ENCODE peak calls at places on chromosomes 11 and 22, in five cellular contexts. One of them, this sample, is unnamed.

GRCh38 chr22:43474161-43475101 is 62.6 kb downstream of the MPPED1 start:
- DNase-seq in bronchial epithelial cell: no peak
- DNase-seq in heart right ventricle: no peak
- DNase-seq in HFF-Myc: no peak
- DNase-seq in GM13976: no peak
- DNase-seq in this sample: no peak

GRCh38 chr11:3642071-3642951 is 519 bp upstream of the ART5 start:
- DNase-seq in GM13976: peak; percentile 87
- DNase-seq in HFF-Myc: peak; percentile 12
- DNase-seq in bronchial epithelial cell: peak; percentile 53
- DNase-seq in heart right ventricle: peak; percentile 86
- DNase-seq in this sample: peak; percentile 71

GRCh38 chr22:30947163-30947820 is 21.3 kb downstream of the MORC2 start:
- DNase-seq in heart right ventricle: peak; percentile 38
- DNase-seq in bronchial epithelial cell: peak; percentile 80
- DNase-seq in HFF-Myc: no peak
- DNase-seq in GM13976: no peak
- DNase-seq in this sample: no peak

GRCh38 chr11:57379732-57380131 is 1.2 kb downstream of the PRG3 start:
- DNase-seq in GM13976: no peak
- DNase-seq in heart right ventricle: no peak
- DNase-seq in HFF-Myc: no peak
- DNase-seq in bronchial epithelial cell: peak; percentile 21
- DNase-seq in this sample: peak; percentile 46

GRCh38 chr22:49290286-49290685 is 537.4 kb downstream of the BRD1 start:
- DNase-seq in HFF-Myc: no peak
- DNase-seq in heart right ventricle: no peak
- DNase-seq in GM13976: no peak
- DNase-seq in bronchial epithelial cell: no peak
- DNase-seq in this sample: no peak

GRCh38 chr11:115892016-115892415 is 387.8 kb upstream of the CADM1 start:
- DNase-seq in heart right ventricle: no peak
- DNase-seq in GM13976: no peak
- DNase-seq in HFF-Myc: no peak
- DNase-seq in bronchial epithelial cell: no peak
- DNase-seq in this sample: no peak

GRCh38 chr22:42621505-42622002 is 6.9 kb upstream of the POLDIP3 start:
- DNase-seq in GM13976: peak; percentile 90
- DNase-seq in bronchial epithelial cell: peak; percentile 47
- DNase-seq in heart right ventricle: peak; percentile 78
- DNase-seq in HFF-Myc: peak; percentile 61
- DNase-seq in this sample: peak; percentile 76

GRCh38 chr22:44587004-44587793 is 89.2 kb upstream of the RTL6 start:
- DNase-seq in heart right ventricle: no peak
- DNase-seq in HFF-Myc: no peak
- DNase-seq in bronchial epithelial cell: no peak
- DNase-seq in GM13976: no peak
- DNase-seq in this sample: no peak

GRCh38 chr11:2312232-2313042 is 10.6 kb downstream of the TSPAN32 start:
- DNase-seq in GM13976: no peak
- DNase-seq in heart right ventricle: no peak
- DNase-seq in HFF-Myc: peak; percentile 17
- DNase-seq in bronchial epithelial cell: peak; percentile 20
- DNase-seq in this sample: peak; percentile 11

GRCh38 chr11:111796696-111797095 is 30.5 kb upstream of the PPP2R1B start:
- DNase-seq in HFF-Myc: no peak
- DNase-seq in bronchial epithelial cell: no peak
- DNase-seq in heart right ventricle: no peak
- DNase-seq in GM13976: no peak
- DNase-seq in this sample: no peak

GRCh38 chr22:47408409-47408808 is 646.0 kb downstream of the TBC1D22A start:
- DNase-seq in heart right ventricle: no peak
- DNase-seq in GM13976: no peak
- DNase-seq in bronchial epithelial cell: no peak
- DNase-seq in HFF-Myc: no peak
- DNase-seq in this sample: peak; percentile 2
- TF ChIP-seq CTCF in heart right ventricle: no peak
- TF ChIP-seq CTCF in GM13976: no peak
- TF ChIP-seq CTCF in bronchial epithelial cell: no peak
- TF ChIP-seq CTCF in HFF-Myc: no peak
- TF ChIP-seq CTCF in this sample: peak; percentile 37

DNA sequence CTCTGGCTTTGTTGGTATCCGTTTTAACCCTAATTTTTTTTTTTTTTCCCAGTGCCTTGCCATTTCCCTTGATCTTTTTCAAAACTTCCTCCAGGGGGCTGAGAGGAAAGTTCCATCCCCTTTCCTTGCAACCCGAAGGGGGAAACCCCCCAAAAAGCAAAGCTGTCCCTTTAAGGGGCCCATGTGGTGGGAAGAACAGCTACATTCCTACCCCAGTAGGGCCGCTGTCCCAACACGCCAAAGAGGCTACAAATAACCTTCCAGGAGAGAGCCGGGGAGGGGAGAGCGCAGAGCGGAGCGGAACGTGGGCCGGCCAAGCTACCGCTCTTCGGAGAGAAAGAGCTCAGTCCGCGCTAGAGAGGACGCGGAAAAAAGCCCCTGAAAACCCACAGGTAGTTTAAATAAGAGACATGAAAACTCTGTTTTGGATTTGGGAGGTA is 1.7 kb downstream of the LRP4 start:
- DNase-seq in HFF-Myc: peak; percentile 71
- DNase-seq in heart right ventricle: peak; percentile 62
- DNase-seq in bronchial epithelial cell: peak; percentile 73
- DNase-seq in GM13976: peak; percentile 71
- DNase-seq in this sample: peak; percentile 65
- TF ChIP-seq CTCF in HFF-Myc: peak; percentile 45
- TF ChIP-seq CTCF in heart right ventricle: peak; percentile 13
- TF ChIP-seq CTCF in bronchial epithelial cell: peak; percentile 4
- TF ChIP-seq CTCF in GM13976: no peak
- TF ChIP-seq CTCF in this sample: no peak

GRCh38 chr11:1088927-1089737 is 14.5 kb downstream of the MUC2 start:
- DNase-seq in HFF-Myc: no peak
- DNase-seq in GM13976: no peak
- DNase-seq in heart right ventricle: peak; percentile 8
- DNase-seq in bronchial epithelial cell: no peak
- DNase-seq in this sample: no peak

GRCh38 chr11:1086171-1087102 is 11.8 kb downstream of the MUC2 start:
- DNase-seq in HFF-Myc: no peak
- DNase-seq in GM13976: no peak
- DNase-seq in bronchial epithelial cell: no peak
- DNase-seq in heart right ventricle: peak; percentile 5
- DNase-seq in this sample: no peak

GRCh38 chr11:1085440-1086170 is 10.9 kb downstream of the MUC2 start:
- DNase-seq in bronchial epithelial cell: no peak
- DNase-seq in heart right ventricle: peak; percentile 5
- DNase-seq in HFF-Myc: no peak
- DNase-seq in GM13976: no peak
- DNase-seq in this sample: no peak

GRCh38 chr11:1087961-1088926 is 13.6 kb downstream of the MUC2 start:
- DNase-seq in HFF-Myc: no peak
- DNase-seq in heart right ventricle: peak; percentile 6
- DNase-seq in bronchial epithelial cell: no peak
- DNase-seq in GM13976: no peak
- DNase-seq in this sample: no peak

DNA sequence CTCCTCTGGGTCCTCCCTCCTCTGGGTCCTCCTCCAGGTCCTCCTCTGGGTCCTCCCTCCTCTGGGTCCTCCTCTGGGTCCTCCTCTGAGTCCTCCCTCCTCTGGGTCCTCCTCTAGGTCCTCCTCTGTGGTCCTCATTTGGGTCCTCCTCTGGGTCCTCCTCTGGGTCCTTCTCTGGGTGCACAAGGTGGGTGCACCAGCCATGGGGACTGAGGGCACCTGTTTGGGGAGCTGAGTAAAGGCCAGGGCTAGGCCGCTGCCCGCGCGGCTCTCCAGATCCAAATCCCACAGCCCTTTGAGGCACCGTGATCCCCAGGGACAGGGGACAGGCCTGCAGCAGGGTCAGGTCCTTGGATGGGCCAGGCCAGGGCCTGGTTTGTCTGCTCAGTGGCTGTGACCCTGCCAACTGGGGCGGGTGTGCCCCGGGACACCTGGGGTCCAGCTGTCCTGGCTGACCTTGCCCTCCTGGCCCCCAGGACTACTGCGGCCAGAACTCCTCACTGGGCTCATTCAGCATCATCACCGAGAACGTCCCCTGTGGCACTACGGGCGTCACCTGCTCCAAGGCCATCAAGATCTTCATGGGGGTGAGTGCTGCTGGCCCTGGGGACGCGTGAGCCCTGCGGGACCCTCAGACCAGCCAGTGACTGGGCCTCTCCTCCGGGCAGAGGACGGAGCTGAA is 12.7 kb downstream of the MUC2 start:
- DNase-seq in GM13976: no peak
- DNase-seq in HFF-Myc: no peak
- DNase-seq in heart right ventricle: peak; percentile 6
- DNase-seq in bronchial epithelial cell: no peak
- DNase-seq in this sample: no peak
- TF ChIP-seq CTCF in GM13976: no peak
- TF ChIP-seq CTCF in HFF-Myc: no peak
- TF ChIP-seq CTCF in heart right ventricle: no peak
- TF ChIP-seq CTCF in bronchial epithelial cell: no peak
- TF ChIP-seq CTCF in this sample: no peak

GRCh38 chr11:114059278-114059983 is at the start of gene ZBTB16:
- DNase-seq in HFF-Myc: no peak
- DNase-seq in GM13976: peak; percentile 38
- DNase-seq in bronchial epithelial cell: no peak
- DNase-seq in heart right ventricle: peak; percentile 90
- DNase-seq in this sample: peak; percentile 86

GRCh38 chr11:114061053-114062049 is 1.8 kb downstream of the ZBTB16 start:
- DNase-seq in bronchial epithelial cell: no peak
- DNase-seq in heart right ventricle: peak; percentile 33
- DNase-seq in GM13976: no peak
- DNase-seq in HFF-Myc: no peak
- DNase-seq in this sample: peak; percentile 44

GRCh38 chr11:114060402-114061052 is 1.0 kb downstream of the ZBTB16 start:
- DNase-seq in HFF-Myc: no peak
- DNase-seq in bronchial epithelial cell: no peak
- DNase-seq in heart right ventricle: peak; percentile 59
- DNase-seq in GM13976: no peak
- DNase-seq in this sample: peak; percentile 28

GRCh38 chr11:114058871-114059277 is 637 bp upstream of the ZBTB16 start:
- DNase-seq in HFF-Myc: no peak
- DNase-seq in bronchial epithelial cell: no peak
- DNase-seq in GM13976: peak; percentile 15
- DNase-seq in heart right ventricle: peak; percentile 49
- DNase-seq in this sample: no peak

GRCh38 chr11:114059984-114060401 is 482 bp downstream of the ZBTB16 start:
- DNase-seq in heart right ventricle: no peak
- DNase-seq in bronchial epithelial cell: no peak
- DNase-seq in GM13976: peak; percentile 42
- DNase-seq in HFF-Myc: no peak
- DNase-seq in this sample: peak; percentile 43
- TF ChIP-seq CTCF in heart right ventricle: no peak
- TF ChIP-seq CTCF in bronchial epithelial cell: no peak
- TF ChIP-seq CTCF in GM13976: no peak
- TF ChIP-seq CTCF in HFF-Myc: no peak
- TF ChIP-seq CTCF in this sample: no peak

GRCh38 chr22:22148905-22149304 is 95.7 kb upstream of the VPREB1 start:
- DNase-seq in HFF-Myc: no peak
- DNase-seq in GM13976: no peak
- DNase-seq in bronchial epithelial cell: no peak
- DNase-seq in heart right ventricle: no peak
- DNase-seq in this sample: no peak

GRCh38 chr22:22141771-22142591 is 102.6 kb upstream of the VPREB1 start:
- DNase-seq in HFF-Myc: no peak
- DNase-seq in GM13976: no peak
- DNase-seq in heart right ventricle: no peak
- DNase-seq in bronchial epithelial cell: peak; percentile 7
- DNase-seq in this sample: no peak

GRCh38 chr22:22143448-22143847 is 101.1 kb upstream of the VPREB1 start:
- DNase-seq in heart right ventricle: no peak
- DNase-seq in bronchial epithelial cell: no peak
- DNase-seq in HFF-Myc: no peak
- DNase-seq in GM13976: no peak
- DNase-seq in this sample: no peak

GRCh38 chr22:22141031-22141430 is 103.6 kb upstream of the VPREB1 start:
- DNase-seq in bronchial epithelial cell: no peak
- DNase-seq in GM13976: no peak
- DNase-seq in heart right ventricle: no peak
- DNase-seq in HFF-Myc: no peak
- DNase-seq in this sample: no peak

DNA sequence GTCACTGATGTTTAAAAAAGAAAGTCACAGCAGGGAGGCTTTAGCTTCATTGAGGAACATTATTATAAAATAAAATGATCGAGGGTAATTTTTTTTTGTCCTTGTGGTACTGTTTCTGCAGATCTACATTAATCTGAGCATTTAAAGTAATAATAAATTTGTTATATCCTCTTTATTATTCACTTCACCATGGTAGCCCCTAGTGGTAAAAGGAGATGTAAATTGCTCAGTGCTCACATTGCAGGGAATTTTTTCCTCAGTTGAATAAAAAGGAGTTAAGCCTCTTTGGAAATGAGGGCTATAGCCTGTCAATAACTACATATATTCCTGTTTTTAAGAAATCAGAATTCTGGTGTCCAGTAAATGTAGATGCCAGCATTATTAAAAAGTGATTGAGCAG is 99.7 kb upstream of the VPREB1 start:
- DNase-seq in GM13976: no peak
- DNase-seq in HFF-Myc: no peak
- DNase-seq in bronchial epithelial cell: peak; percentile 17
- DNase-seq in heart right ventricle: no peak
- DNase-seq in this sample: no peak
- TF ChIP-seq CTCF in GM13976: no peak
- TF ChIP-seq CTCF in HFF-Myc: no peak
- TF ChIP-seq CTCF in bronchial epithelial cell: no peak
- TF ChIP-seq CTCF in heart right ventricle: no peak
- TF ChIP-seq CTCF in this sample: no peak

GRCh38 chr11:27162237-27162636 is 121.6 kb downstream of the BBOX1 start:
- DNase-seq in bronchial epithelial cell: no peak
- DNase-seq in heart right ventricle: no peak
- DNase-seq in GM13976: no peak
- DNase-seq in HFF-Myc: no peak
- DNase-seq in this sample: no peak
- TF ChIP-seq CTCF in bronchial epithelial cell: no peak
- TF ChIP-seq CTCF in heart right ventricle: no peak
- TF ChIP-seq CTCF in GM13976: no peak
- TF ChIP-seq CTCF in HFF-Myc: no peak
- TF ChIP-seq CTCF in this sample: no peak

GRCh38 chr11:1130276-1131032 is 27.3 kb upstream of the MUC5AC start:
- DNase-seq in bronchial epithelial cell: no peak
- DNase-seq in HFF-Myc: no peak
- DNase-seq in heart right ventricle: no peak
- DNase-seq in GM13976: no peak
- DNase-seq in this sample: no peak
- TF ChIP-seq CTCF in bronchial epithelial cell: no peak
- TF ChIP-seq CTCF in HFF-Myc: no peak
- TF ChIP-seq CTCF in heart right ventricle: no peak
- TF ChIP-seq CTCF in GM13976: no peak
- TF ChIP-seq CTCF in this sample: no peak

DNA sequence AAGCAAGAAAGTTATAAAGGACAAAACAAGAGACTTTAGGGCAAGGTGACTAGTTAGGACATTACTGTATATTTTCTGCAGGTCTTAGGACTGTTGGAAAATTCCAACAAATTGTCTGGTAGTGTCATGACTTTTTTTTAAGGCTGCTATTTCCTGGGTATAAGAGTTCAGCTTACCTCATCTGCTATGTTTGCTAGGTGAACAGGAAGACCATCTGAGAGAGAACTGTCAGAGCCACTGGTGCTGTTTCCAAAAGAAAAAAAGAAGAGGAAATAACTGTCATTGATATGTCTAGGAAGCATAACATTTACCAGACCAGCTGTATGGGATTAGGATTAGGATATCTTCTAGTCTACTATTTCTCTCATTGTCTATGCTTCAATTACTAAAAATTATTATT is 26.3 kb upstream of the MTCH2 start:
- DNase-seq in heart right ventricle: no peak
- DNase-seq in GM13976: no peak
- DNase-seq in HFF-Myc: no peak
- DNase-seq in bronchial epithelial cell: peak; percentile 26
- DNase-seq in this sample: no peak
- TF ChIP-seq CTCF in heart right ventricle: no peak
- TF ChIP-seq CTCF in GM13976: no peak
- TF ChIP-seq CTCF in HFF-Myc: no peak
- TF ChIP-seq CTCF in bronchial epithelial cell: no peak
- TF ChIP-seq CTCF in this sample: no peak

This sample was measured in MCF 10A.